ENCODE peak calls at places on chromosomes 16 and 17, in four cellular contexts. A is H1, M is IMR-90, X is H9. O is an unnamed sample.

GRCh38 chr17:58305626-58306025 is 23.0 kb downstream of the TSPOAP1 start:
- DNase-seq in M (no peak), A (peak; percentile 44), X (peak; percentile 32), O (no peak)

GRCh38 chr16:87380403-87380802 is 3.2 kb downstream of the FBXO31 start:
- DNase-seq in M (no peak), A (no peak), X (no peak), O (no peak)

GRCh38 chr16:54362801-54363200 is 76.2 kb upstream of the IRX3 start:
- DNase-seq in M (no peak), A (no peak), X (no peak), O (no peak)

GRCh38 chr16:75087040-75087979 is 29.3 kb downstream of the LDHD start:
- DNase-seq in X (no peak), A (no peak), M (peak; percentile 93), O (no peak)

GRCh38 chr16:25546781-25547180 is 145.0 kb upstream of the HS3ST4 start:
- DNase-seq in M (no peak), X (no peak), A (no peak), O (no peak)

GRCh38 chr17:47728214-47728877 is 4.7 kb upstream of the TBX21 start:
- DNase-seq in X (no peak), M (no peak), A (no peak), O (no peak)

GRCh38 chr16:67236551-67237395 is 9.8 kb downstream of the TMEM208 start:
- DNase-seq in X (peak; percentile 97), M (peak; percentile 31), A (peak; percentile 98), O (peak; percentile 89)

GRCh38 chr16:2056681-2057407 is 9.1 kb downstream of the TSC2 start:
- DNase-seq in A (no peak), M (no peak), X (no peak), O (peak; percentile 38)

GRCh38 chr17:30956764-30957374 is 14.0 kb upstream of the RNF135 start:
- DNase-seq in A (no peak), X (peak; percentile 55), M (no peak), O (peak; percentile 10)

GRCh38 chr17:50093246-50093645 is 1.9 kb upstream of the PDK2 start:
- DNase-seq in A (no peak), M (no peak), X (no peak), O (no peak)

GRCh38 chr16:68508013-68508412 is 31.1 kb upstream of the ZFP90 start:
- DNase-seq in X (no peak), A (no peak), M (no peak), O (no peak)
- H3K56ac ChIP-seq in X (no peak overlapping the region), A (no peak overlapping the region), M (no peak overlapping the region), O (no peak overlapping the region)

DNA sequence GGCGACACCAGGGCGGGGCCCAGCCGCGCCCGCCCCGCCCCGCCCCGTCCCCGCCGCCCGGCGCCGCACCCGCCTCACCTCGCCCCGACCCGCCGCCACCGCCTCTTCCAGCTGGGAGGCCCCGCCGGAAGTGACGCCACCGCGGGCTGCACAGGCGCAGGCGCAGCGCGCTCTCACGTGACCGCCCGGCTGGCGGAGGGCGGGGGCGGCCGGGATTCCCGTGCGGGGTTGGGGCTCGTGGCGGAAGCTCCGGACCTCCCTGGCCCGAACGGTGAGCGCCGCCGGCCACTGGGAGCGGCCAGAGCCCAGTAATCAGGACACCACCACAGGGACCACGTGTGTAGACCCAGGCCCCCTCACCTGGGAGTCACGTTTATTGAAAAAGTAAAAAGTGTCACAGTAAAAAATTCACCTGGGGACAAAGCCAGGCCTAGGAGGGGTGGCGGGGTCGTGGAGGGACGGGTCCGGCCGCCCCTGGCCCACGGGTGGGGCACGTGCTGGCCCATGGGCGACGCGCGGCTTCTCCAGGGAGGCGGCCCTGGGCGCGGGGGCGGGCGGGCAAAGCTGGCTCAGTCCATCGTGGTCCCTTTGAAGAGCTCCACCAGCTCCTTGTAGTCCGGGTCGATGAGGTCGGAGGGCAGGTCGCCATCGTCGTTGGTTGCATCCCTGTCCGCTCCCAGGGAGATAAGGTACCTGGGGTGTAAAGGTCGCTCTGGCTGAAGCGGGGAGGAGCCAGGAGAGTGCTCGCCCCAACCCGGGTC is at the start of gene MCRIP1:
- DNase-seq in A (peak; percentile 95), X (peak; percentile 98), M (peak; percentile 91), O (peak; percentile 95)
- H2BK5ac ChIP-seq in A (peak within 1 kb of the TSS; percentile 86), X (no peak within 1 kb of the TSS), M (peak within 1 kb of the TSS; percentile 98), O (peak within 1 kb of the TSS; percentile 50)

DNA sequence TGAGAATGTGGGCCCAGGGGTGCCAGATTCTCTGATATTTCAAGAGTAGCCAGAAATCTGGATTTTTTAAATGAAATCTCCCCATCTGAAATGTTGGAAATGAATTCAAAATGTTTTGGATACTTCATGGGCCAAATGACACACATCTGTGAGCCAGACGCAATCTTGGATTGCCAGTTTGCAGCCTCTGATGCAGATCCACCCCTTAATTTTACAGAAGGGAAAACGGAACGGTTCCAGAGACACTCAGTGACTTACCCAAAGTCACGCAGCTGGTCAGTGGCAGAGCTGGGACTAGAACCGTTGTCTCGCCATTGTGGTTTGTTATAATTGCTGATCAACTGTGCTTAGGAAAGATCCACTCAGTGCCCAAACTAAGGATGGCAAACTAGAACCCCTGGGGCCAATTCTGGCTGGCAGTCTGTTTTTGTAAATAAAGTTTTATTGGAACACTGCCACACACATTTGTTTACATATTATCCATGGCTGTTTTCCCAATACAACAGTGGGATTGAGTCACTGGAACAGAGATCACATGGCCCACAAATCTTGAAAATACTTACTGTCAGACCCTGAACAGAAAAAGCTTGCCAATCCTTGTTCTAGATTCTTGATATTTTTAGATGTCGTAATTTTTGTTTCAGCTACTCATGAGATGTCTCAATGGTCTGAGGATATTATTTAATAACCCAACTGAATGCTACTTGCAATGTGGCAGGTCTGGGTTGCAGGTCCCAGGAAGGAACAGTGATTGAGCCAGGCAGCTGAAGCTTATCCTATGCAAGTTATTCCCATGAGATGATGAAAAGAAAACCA is 143.8 kb downstream of the AXIN2 start:
- DNase-seq in A (no peak), X (no peak), M (no peak), O (no peak)
- H3K56ac ChIP-seq in A (no peak overlapping the region), X (no peak overlapping the region), M (no peak overlapping the region), O (no peak overlapping the region)

GRCh38 chr16:11956558-11956957 is 8.5 kb upstream of the TNFRSF17 start:
- DNase-seq in X (no peak), M (no peak), A (no peak), O (no peak)

GRCh38 chr16:11957591-11958395 is 7.2 kb upstream of the TNFRSF17 start:
- DNase-seq in M (peak; percentile 13), A (no peak), X (no peak), O (no peak)

GRCh38 chr16:11955713-11956123 is 9.3 kb upstream of the TNFRSF17 start:
- DNase-seq in M (peak; percentile 98), A (no peak), X (no peak), O (peak; percentile 34)
- H2BK5ac ChIP-seq in M (peak overlapping the region; percentile 89), A (no peak overlapping the region), X (no peak overlapping the region), O (no peak overlapping the region)

GRCh38 chr16:85665929-85666328 is 22.8 kb downstream of the GINS2 start:
- DNase-seq in M (no peak), A (no peak), X (no peak), O (no peak)
- H3K56ac ChIP-seq in M (no peak overlapping the region), A (no peak overlapping the region), X (no peak overlapping the region), O (no peak overlapping the region)

GRCh38 chr17:4892499-4893221 is 6.7 kb upstream of the C17orf107 start:
- DNase-seq in A (no peak), X (no peak), M (no peak), O (no peak)
- H2BK5ac ChIP-seq in A (no peak overlapping the region), X (no peak overlapping the region), M (no peak overlapping the region), O (no peak overlapping the region)

GRCh38 chr17:78374189-78374588 is 4.3 kb upstream of the PGS1 start:
- DNase-seq in M (no peak), X (no peak), A (no peak), O (no peak)
- H3K56ac ChIP-seq in M (peak overlapping the region; percentile 48), X (no peak overlapping the region), A (no peak overlapping the region), O (no peak overlapping the region)